ENCODE peak calls at places on chromosomes 2 and 18, in four cellular contexts. S, J, V and P are unnamed samples.

GRCh38 chr2:237298323-237299118 is 115.4 kb downstream of the COL6A3 start:
- DNase-seq in V (no peak), S (no peak), J (no peak), P (peak; percentile 94)

GRCh38 chr18:10750386-10751035 is 224.7 kb downstream of the NAPG start:
- DNase-seq in J (no peak), S (no peak), V (no peak), P (no peak)

GRCh38 chr2:6741229-6741628 is 124.5 kb downstream of the CMPK2 start:
- DNase-seq in J (no peak), S (no peak), V (no peak), P (no peak)

GRCh38 chr2:152617464-152618187 is 99.6 kb downstream of the PRPF40A start:
- DNase-seq in S (no peak), V (no peak), J (peak; percentile 44), P (no peak)

GRCh38 chr18:45026162-45026561 is 345.5 kb downstream of the SETBP1 start:
- DNase-seq in J (no peak), V (peak; percentile 9), S (no peak), P (no peak)

GRCh38 chr2:174492963-174493431 is 6.2 kb upstream of the GPR155 start:
- DNase-seq in V (peak; percentile 95), S (no peak), J (no peak), P (no peak)

GRCh38 chr2:219084791-219085190 is 24.1 kb upstream of the IHH start:
- DNase-seq in J (no peak), S (no peak), V (no peak), P (no peak)

GRCh38 chr2:203782262-203782976 is 76.0 kb downstream of the CD28 start:
- DNase-seq in J (peak; percentile 90), V (peak; percentile 71), S (peak; percentile 17), P (peak; percentile 93)

GRCh38 chr2:41377837-41378236 is 670.0 kb upstream of the PKDCC start:
- DNase-seq in J (no peak), V (no peak), S (no peak), P (no peak)

GRCh38 chr2:49286726-49287125 is 132.4 kb upstream of the FSHR start:
- DNase-seq in V (no peak), J (peak; percentile 2), S (no peak), P (no peak)

GRCh38 chr18:76528477-76529432 is 33.7 kb upstream of the ZNF516 start:
- DNase-seq in J (no peak), S (peak; percentile 26), V (peak; percentile 58), P (no peak)

GRCh38 chr18:4758980-4759379 is 303.9 kb upstream of the DLGAP1 start:
- DNase-seq in J (no peak), V (peak; percentile 39), S (no peak), P (no peak)

GRCh38 chr2:135168119-135168872 is 116.2 kb downstream of the RAB3GAP1 start:
- DNase-seq in S (no peak), J (no peak), V (no peak), P (no peak)

GRCh38 chr2:207470700-207471070 is 59.1 kb upstream of the CREB1 start:
- DNase-seq in S (no peak), V (no peak), J (no peak), P (no peak)

DNA sequence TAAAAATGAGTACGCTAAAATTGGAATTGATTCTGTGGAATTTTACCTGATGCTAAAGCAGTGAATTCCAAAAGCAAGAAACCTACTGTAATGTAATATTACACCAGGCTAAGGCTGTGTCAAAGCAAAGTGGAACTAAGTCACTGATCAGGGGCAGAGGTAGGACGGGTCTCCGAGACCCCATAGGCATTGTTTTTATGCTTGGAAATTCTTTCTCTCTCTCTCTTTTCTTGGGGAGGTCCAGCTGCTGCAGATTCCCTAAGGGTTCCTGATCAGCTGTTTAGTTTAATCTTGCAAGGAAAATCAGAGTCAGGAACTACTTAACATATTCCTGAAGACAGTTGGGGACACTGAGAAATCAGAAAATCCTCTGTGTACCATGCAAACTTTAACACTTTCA is 220.2 kb downstream of the SRBD1 start:
- DNase-seq in S (no peak), V (no peak), J (no peak), P (no peak)
- H3K4me3 ChIP-seq in S (no peak overlapping the region), V (no peak overlapping the region), J (no peak overlapping the region), P (no peak overlapping the region)

GRCh38 chr2:64645014-64645418 is 8.7 kb downstream of the SERTAD2 start:
- DNase-seq in V (peak; percentile 63), J (peak; percentile 80), S (peak; percentile 68), P (peak; percentile 34)
- TF ChIP-seq CTCF in V (peak; percentile 21), J (peak; percentile 26), S (no peak), P (no peak)

GRCh38 chr2:28394331-28394877 is 1.7 kb downstream of the FOSL2 start:
- DNase-seq in V (no peak), S (peak; percentile 65), J (peak; percentile 63), P (no peak)
- H3K4me3 ChIP-seq in V (no peak overlapping the region), S (peak overlapping the region; percentile 76), J (peak overlapping the region; percentile 77), P (peak overlapping the region; percentile 93)

GRCh38 chr2:217914878-217915277 is 87.9 kb downstream of the TNS1 start:
- DNase-seq in V (no peak), J (no peak), S (no peak), P (no peak)

GRCh38 chr2:217913415-217913814 is 89.4 kb downstream of the TNS1 start:
- DNase-seq in J (no peak), V (no peak), S (no peak), P (no peak)

GRCh38 chr2:217912030-217913024 is 90.5 kb downstream of the TNS1 start:
- DNase-seq in V (no peak), S (no peak), J (no peak), P (no peak)

GRCh38 chr2:217915706-217916105 is 87.1 kb downstream of the TNS1 start:
- DNase-seq in V (no peak), J (no peak), S (no peak), P (no peak)

GRCh38 chr2:217914078-217914477 is 88.7 kb downstream of the TNS1 start:
- DNase-seq in V (no peak), J (no peak), S (no peak), P (no peak)
- TF ChIP-seq CTCF in V (no peak), J (no peak), S (no peak), P (no peak)

GRCh38 chr2:168453404-168453803 is 2.7 kb upstream of the CERS6 start:
- DNase-seq in J (no peak), S (no peak), V (no peak), P (no peak)

GRCh38 chr2:168452781-168453180 is 3.3 kb upstream of the CERS6 start:
- DNase-seq in S (no peak), J (no peak), V (no peak), P (no peak)

GRCh38 chr2:168455692-168456525 is at the start of gene CERS6:
- DNase-seq in V (peak; percentile 97), S (peak; percentile 93), J (peak; percentile 92), P (peak; percentile 74)

GRCh38 chr2:168456526-168457176 is 579 bp downstream of the CERS6 start:
- DNase-seq in V (peak; percentile 63), S (peak; percentile 20), J (no peak), P (no peak)

DNA sequence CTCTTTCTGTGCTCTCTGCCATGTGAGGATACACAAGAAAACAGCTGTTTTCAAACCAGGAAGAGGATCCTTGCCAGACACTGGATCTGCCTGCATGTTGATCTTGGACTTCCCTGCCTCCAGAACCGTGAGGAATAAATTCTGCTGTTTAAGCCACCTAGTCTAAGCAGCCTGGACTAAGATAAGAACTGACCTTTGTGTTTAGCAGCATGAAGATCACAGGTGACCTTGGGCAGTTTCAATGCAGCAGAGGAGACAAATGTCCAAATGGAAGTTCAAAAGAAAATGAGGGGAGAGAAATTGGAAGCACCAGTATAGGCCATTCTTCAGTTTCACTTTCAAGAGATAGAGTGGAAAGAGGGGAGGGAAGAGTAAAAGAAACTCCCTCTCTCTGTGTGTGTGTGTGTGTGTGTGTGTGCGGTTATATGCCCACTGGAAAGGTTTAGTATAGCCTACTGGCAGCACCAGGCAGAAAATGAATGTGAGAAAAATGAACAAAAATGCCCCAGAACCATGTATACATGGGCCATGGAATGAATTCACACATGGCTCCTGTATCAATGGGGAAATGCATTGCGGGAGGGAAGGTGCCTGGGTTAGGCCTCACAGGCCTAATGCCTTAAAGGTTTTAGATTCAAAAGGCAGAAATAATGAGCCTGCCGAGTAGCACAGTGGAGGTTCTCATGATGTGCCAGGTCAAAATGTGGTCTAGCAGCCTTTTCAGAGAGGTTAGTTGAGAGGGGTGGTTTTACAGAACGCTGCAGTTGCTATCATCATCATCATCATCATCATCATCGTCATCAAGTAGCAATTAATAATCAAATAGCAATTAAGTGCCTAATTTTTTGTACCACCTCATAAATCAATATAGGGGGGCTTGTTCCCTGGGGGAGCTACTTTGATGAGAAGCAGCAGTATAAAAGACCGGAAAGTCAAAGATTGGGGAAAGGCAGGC is 1.1 kb upstream of the CERS6 start:
- DNase-seq in S (no peak), J (no peak), V (no peak), P (no peak)
- H3K4me3 ChIP-seq in S (peak overlapping the region; percentile 65), J (peak overlapping the region; percentile 74), V (peak overlapping the region; percentile 95), P (peak overlapping the region; percentile 78)

GRCh38 chr2:119311831-119312230 is 54.8 kb downstream of the C2orf76 start:
- DNase-seq in J (no peak), V (no peak), S (no peak), P (no peak)
- TF ChIP-seq CTCF in J (no peak), V (no peak), S (no peak), P (no peak)

GRCh38 chr2:102185347-102185746 is 1.5 kb upstream of the IL1RL2 start:
- DNase-seq in S (no peak), V (no peak), J (peak; percentile 62), P (no peak)

GRCh38 chr2:102190425-102191107 is 3.7 kb downstream of the IL1RL2 start:
- DNase-seq in J (no peak), V (no peak), S (no peak), P (no peak)

GRCh38 chr2:102184018-102184417 is 2.8 kb upstream of the IL1RL2 start:
- DNase-seq in V (no peak), S (no peak), J (no peak), P (no peak)

GRCh38 chr2:102187191-102188150 is 648 bp downstream of the IL1RL2 start:
- DNase-seq in S (peak; percentile 41), V (no peak), J (peak; percentile 40), P (no peak)

GRCh38 chr2:102186676-102187190 is at the start of gene IL1RL2:
- DNase-seq in J (no peak), S (no peak), V (no peak), P (no peak)
- H3K4me3 ChIP-seq in J (peak within 1 kb of the TSS; percentile 38), S (peak within 1 kb of the TSS; percentile 61), V (no peak within 1 kb of the TSS), P (peak within 1 kb of the TSS; percentile 61)

GRCh38 chr2:183533021-183533420 is 408.8 kb downstream of the NUP35 start:
- DNase-seq in J (no peak), S (no peak), V (no peak), P (no peak)

GRCh38 chr2:183532514-183532913 is 408.3 kb downstream of the NUP35 start:
- DNase-seq in S (no peak), J (no peak), V (no peak), P (no peak)

GRCh38 chr2:183542593-183542992 is 418.4 kb downstream of the NUP35 start:
- DNase-seq in J (no peak), V (no peak), S (no peak), P (no peak)

GRCh38 chr2:183541766-183542165 is 417.5 kb downstream of the NUP35 start:
- DNase-seq in V (no peak), J (no peak), S (no peak), P (no peak)

GRCh38 chr2:183536714-183537113 is 412.5 kb downstream of the NUP35 start:
- DNase-seq in V (no peak), J (no peak), S (no peak), P (no peak)
- TF ChIP-seq CTCF in V (no peak), J (no peak), S (no peak), P (no peak)